ENCODE peak calls at places on chromosomes 13 and 19, in ten cellular contexts. C is H1; P is stomach; N is CD8-positive, alpha-beta memory T cell; Y is pancreas; O is hepatocyte; K is prostate gland; B is cardiac muscle cell; V is choroid plexus epithelial cell; H is upper lobe of right lung. U is an unnamed sample.

GRCh38 chr19:34096020-34096915 is 76.0 kb upstream of the LSM14A start:
- DNase-seq in V (peak), O (peak), P (no peak), K (peak), B (peak), N (no peak), Y (no peak), C (no peak), H (no peak), U (no peak)

GRCh38 chr19:47157455-47158321 is 27.1 kb downstream of the SAE1 start:
- DNase-seq in K (peak), C (peak), O (peak), Y (no peak), V (peak), P (peak), H (no peak), N (no peak), B (peak), U (no peak)

GRCh38 chr19:19463348-19464117 is 51.8 kb downstream of the TSSK6 start:
- DNase-seq in H (no peak), N (no peak), B (no peak), V (peak), Y (no peak), C (no peak), K (no peak), O (no peak), P (no peak), U (peak)

GRCh38 chr19:19259741-19260140 is 13.4 kb downstream of the TM6SF2 start:
- DNase-seq in C (no peak), N (no peak), V (peak), B (no peak), P (no peak), K (no peak), Y (no peak), H (no peak), O (no peak), U (no peak)

GRCh38 chr19:34432797-34433196 is 4.6 kb downstream of the UBA2 start:
- DNase-seq in K (no peak), H (no peak), B (peak), N (no peak), V (peak), O (no peak), Y (no peak), P (no peak), C (no peak), U (no peak)

GRCh38 chr13:82436099-82436585 is 1446.1 kb downstream of the SLITRK1 start:
- DNase-seq in H (no peak), O (no peak), P (no peak), V (no peak), N (no peak), B (no peak), Y (no peak), K (no peak), C (no peak), U (no peak)

GRCh38 chr19:6476155-6476895 is 5.3 kb downstream of the DENND1C start:
- DNase-seq in P (peak), Y (peak), V (peak), K (no peak), H (peak), C (peak), N (peak), B (peak), O (peak), U (no peak)

GRCh38 chr19:18173572-18174294 is at the start of gene IFI30:
- DNase-seq in C (no peak), V (peak), N (peak), K (peak), P (peak), Y (peak), O (peak), H (peak), B (peak), U (no peak)

GRCh38 chr13:59343993-59344780 is 819.5 kb downstream of the DIAPH3 start:
- DNase-seq in O (no peak), H (no peak), N (no peak), V (no peak), C (no peak), B (no peak), K (no peak), P (no peak), Y (peak), U (no peak)

GRCh38 chr13:42968906-42969305 is 23.1 kb downstream of the EPSTI1 start:
- DNase-seq in Y (no peak), P (peak), B (no peak), C (no peak), N (no peak), K (peak), O (peak), H (peak), V (no peak), U (no peak)

GRCh38 chr13:21638319-21639282 is 32.3 kb upstream of the FGF9 start:
- DNase-seq in H (no peak), N (no peak), O (peak), V (peak), Y (no peak), K (no peak), C (no peak), B (peak), P (no peak), U (no peak)

GRCh38 chr19:17328517-17329060 is 6.1 kb downstream of the ANO8 start:
- DNase-seq in B (no peak), C (no peak), N (peak), H (no peak), K (no peak), P (no peak), O (peak), V (no peak), Y (no peak), U (no peak)

GRCh38 chr19:4575978-4576933 is 16.8 kb upstream of the SEMA6B start:
- DNase-seq in O (peak), N (peak), H (peak), K (peak), Y (peak), V (peak), P (peak), C (no peak), B (peak), U (no peak)

GRCh38 chr19:4305253-4305612 is 835 bp downstream of the FSD1 start:
- DNase-seq in C (no peak), N (no peak), V (no peak), B (no peak), P (no peak), Y (no peak), K (no peak), O (no peak), H (no peak), U (no peak)

GRCh38 chr19:30555788-30556110 is 183.6 kb downstream of the ZNF536 start:
- DNase-seq in H (no peak), N (no peak), P (no peak), Y (no peak), V (no peak), O (no peak), B (no peak), C (no peak), K (no peak), U (no peak)

GRCh38 chr13:79404361-79404760 is 1.7 kb downstream of the RBM26 start:
- DNase-seq in N (no peak), Y (no peak), V (no peak), H (no peak), P (no peak), K (no peak), B (no peak), O (no peak), C (no peak), U (no peak)

GRCh38 chr13:20566424-20566916 is 487 bp upstream of the IFT88 start:
- DNase-seq in Y (no peak), B (no peak), K (peak), C (peak), V (no peak), P (no peak), O (peak), H (no peak), N (no peak), U (peak)

GRCh38 chr19:23055501-23055900 is 52.5 kb upstream of the ZNF728 start:
- DNase-seq in O (no peak), P (no peak), H (no peak), N (no peak), Y (no peak), V (no peak), C (no peak), K (no peak), B (no peak), U (no peak)

GRCh38 chr13:48631441-48631840 is 22.3 kb upstream of the CYSLTR2 start:
- DNase-seq in N (no peak), O (no peak), C (no peak), B (no peak), P (no peak), Y (no peak), K (no peak), H (no peak), V (peak), U (no peak)

GRCh38 chr19:56736571-56736970 is 65.0 kb upstream of the ZNF835 start:
- DNase-seq in P (no peak), B (no peak), C (no peak), N (no peak), O (no peak), H (no peak), Y (no peak), V (no peak), K (no peak), U (no peak)

GRCh38 chr19:4368128-4368820 is 24.9 kb downstream of the MPND start:
- DNase-seq in O (no peak), Y (peak), P (no peak), V (peak), H (no peak), K (no peak), N (no peak), C (no peak), B (no peak), U (no peak)

GRCh38 chr13:67095621-67096020 is 134.5 kb downstream of the PCDH9 start:
- DNase-seq in K (no peak), C (no peak), B (no peak), O (no peak), Y (no peak), P (no peak), H (no peak), N (no peak), V (no peak), U (no peak)

GRCh38 chr19:55503447-55504251 is 15.4 kb downstream of the SSC5D start:
- DNase-seq in Y (peak), N (peak), C (peak), P (peak), V (peak), B (peak), H (peak), O (peak), K (peak), U (no peak)

GRCh38 chr19:17405250-17406038 is at the start of gene BST2:
- DNase-seq in C (no peak), K (peak), B (peak), V (peak), P (peak), Y (no peak), H (no peak), N (peak), O (peak), U (no peak)

GRCh38 chr13:67106502-67107057 is 123.6 kb downstream of the PCDH9 start:
- DNase-seq in O (no peak), V (no peak), C (no peak), P (no peak), B (no peak), H (peak), K (no peak), Y (no peak), N (no peak), U (no peak)

GRCh38 chr13:19185086-19185864 is 3.7 kb upstream of the TUBA3C start:
- DNase-seq in Y (no peak), B (no peak), N (no peak), K (peak), H (no peak), O (no peak), C (no peak), P (no peak), V (no peak), U (no peak)

GRCh38 chr13:72556945-72557344 is 170.5 kb downstream of the MZT1 start:
- DNase-seq in C (no peak), H (no peak), O (no peak), N (no peak), P (no peak), Y (no peak), K (no peak), B (no peak), V (no peak), U (no peak)

GRCh38 chr19:39145180-39145953 is 19.8 kb downstream of the PAK4 start:
- DNase-seq in Y (no peak), B (no peak), V (no peak), O (peak), C (no peak), P (no peak), K (peak), N (no peak), H (no peak), U (no peak)

GRCh38 chr19:54795763-54796162 is 7.6 kb upstream of the KIR2DL4 start:
- DNase-seq in V (no peak), H (no peak), O (no peak), Y (no peak), B (no peak), P (no peak), N (no peak), K (no peak), C (no peak), U (no peak)

GRCh38 chr19:43847884-43848283 is 20.8 kb downstream of the ZNF283 start:
- DNase-seq in K (no peak), P (no peak), H (no peak), Y (no peak), B (no peak), N (no peak), O (no peak), V (no peak), C (no peak), U (no peak)

GRCh38 chr19:43847246-43847645 is 20.1 kb downstream of the ZNF283 start:
- DNase-seq in N (no peak), Y (no peak), B (no peak), P (no peak), O (no peak), H (no peak), C (no peak), K (no peak), V (no peak), U (no peak)

DNA sequence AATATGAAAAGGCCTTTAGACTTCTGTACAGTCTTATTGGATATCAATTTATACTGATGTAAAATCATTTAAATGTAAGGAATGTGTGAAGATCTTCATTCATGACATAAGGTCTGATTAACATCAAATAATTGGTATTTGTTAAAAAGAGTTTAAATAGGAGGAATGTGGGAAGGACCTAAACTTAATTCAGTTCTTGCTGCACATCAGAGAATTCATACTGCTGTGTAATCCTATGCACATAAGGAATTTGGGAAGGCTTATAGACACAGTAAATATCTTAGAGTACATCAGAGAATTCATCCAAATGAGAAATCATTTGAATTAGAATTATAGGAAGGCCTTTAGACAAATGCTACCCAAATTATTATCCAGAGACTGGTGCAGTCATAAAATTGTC is 21.7 kb downstream of the ZNF283 start:
- DNase-seq in K (no peak), P (no peak), Y (no peak), B (no peak), N (no peak), V (no peak), C (no peak), H (no peak), O (no peak), U (no peak)
- H3K4me3 ChIP-seq in K (no peak), P (no peak), Y (no peak), B (no peak), N (no peak), V (no peak), C (no peak), H (no peak), O (no peak), U (no peak)

GRCh38 chr13:23850134-23850533 is 39.1 kb downstream of the MIPEP start:
- DNase-seq in C (no peak), P (no peak), K (no peak), O (no peak), V (no peak), N (no peak), Y (no peak), B (no peak), H (no peak), U (no peak)

GRCh38 chr13:23847545-23847944 is 41.7 kb downstream of the MIPEP start:
- DNase-seq in C (no peak), P (no peak), B (no peak), O (no peak), V (no peak), H (no peak), K (no peak), Y (no peak), N (no peak), U (no peak)

GRCh38 chr13:23848639-23849282 is 40.4 kb downstream of the MIPEP start:
- DNase-seq in P (no peak), C (no peak), N (no peak), O (no peak), K (no peak), V (no peak), Y (no peak), H (no peak), B (no peak), U (no peak)

GRCh38 chr13:23849670-23850069 is 39.5 kb downstream of the MIPEP start:
- DNase-seq in N (no peak), H (no peak), C (no peak), Y (no peak), V (no peak), P (no peak), K (no peak), B (no peak), O (no peak), U (no peak)

DNA sequence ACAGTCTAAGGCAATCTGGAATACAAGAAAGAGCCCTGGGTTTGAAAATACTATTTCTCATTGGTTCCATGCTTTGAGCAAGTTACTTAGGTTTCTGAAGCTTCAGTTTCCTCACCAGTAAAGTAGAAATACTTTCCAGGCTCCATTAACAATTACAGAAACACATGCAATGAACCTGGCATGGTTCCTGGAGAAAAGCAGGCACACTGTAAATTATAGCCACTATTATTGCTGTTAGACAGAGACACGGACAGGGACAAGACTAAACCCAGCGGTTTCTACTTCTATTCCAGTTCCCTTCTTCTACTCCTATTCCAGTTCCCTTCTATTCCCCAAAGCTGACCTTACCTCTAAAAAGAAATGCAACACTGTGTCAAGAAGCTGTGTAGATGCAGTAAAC is 41.2 kb downstream of the MIPEP start:
- DNase-seq in V (no peak), H (no peak), O (no peak), N (no peak), Y (no peak), C (no peak), K (no peak), P (no peak), B (no peak), U (no peak)
- H3K4me3 ChIP-seq in V (no peak), H (no peak), O (no peak), N (no peak), Y (no peak), C (no peak), K (no peak), P (no peak), B (no peak), U (no peak)

GRCh38 chr19:3189702-3190469 is 4.2 kb downstream of the NCLN start:
- DNase-seq in O (no peak), N (no peak), K (no peak), P (no peak), V (no peak), Y (peak), B (no peak), H (no peak), C (no peak), U (no peak)

GRCh38 chr19:3186891-3187661 is 1.3 kb downstream of the NCLN start:
- DNase-seq in P (no peak), C (no peak), N (no peak), O (no peak), B (no peak), H (no peak), V (no peak), K (no peak), Y (no peak), U (no peak)

GRCh38 chr19:3188627-3189596 is 3.2 kb downstream of the NCLN start:
- DNase-seq in H (peak), C (no peak), P (no peak), V (no peak), B (no peak), Y (no peak), K (no peak), O (no peak), N (no peak), U (no peak)

GRCh38 chr19:3186377-3186688 is 603 bp downstream of the NCLN start:
- DNase-seq in B (peak), N (no peak), K (no peak), C (no peak), H (peak), Y (no peak), P (no peak), V (no peak), O (peak), U (no peak)

DNA sequence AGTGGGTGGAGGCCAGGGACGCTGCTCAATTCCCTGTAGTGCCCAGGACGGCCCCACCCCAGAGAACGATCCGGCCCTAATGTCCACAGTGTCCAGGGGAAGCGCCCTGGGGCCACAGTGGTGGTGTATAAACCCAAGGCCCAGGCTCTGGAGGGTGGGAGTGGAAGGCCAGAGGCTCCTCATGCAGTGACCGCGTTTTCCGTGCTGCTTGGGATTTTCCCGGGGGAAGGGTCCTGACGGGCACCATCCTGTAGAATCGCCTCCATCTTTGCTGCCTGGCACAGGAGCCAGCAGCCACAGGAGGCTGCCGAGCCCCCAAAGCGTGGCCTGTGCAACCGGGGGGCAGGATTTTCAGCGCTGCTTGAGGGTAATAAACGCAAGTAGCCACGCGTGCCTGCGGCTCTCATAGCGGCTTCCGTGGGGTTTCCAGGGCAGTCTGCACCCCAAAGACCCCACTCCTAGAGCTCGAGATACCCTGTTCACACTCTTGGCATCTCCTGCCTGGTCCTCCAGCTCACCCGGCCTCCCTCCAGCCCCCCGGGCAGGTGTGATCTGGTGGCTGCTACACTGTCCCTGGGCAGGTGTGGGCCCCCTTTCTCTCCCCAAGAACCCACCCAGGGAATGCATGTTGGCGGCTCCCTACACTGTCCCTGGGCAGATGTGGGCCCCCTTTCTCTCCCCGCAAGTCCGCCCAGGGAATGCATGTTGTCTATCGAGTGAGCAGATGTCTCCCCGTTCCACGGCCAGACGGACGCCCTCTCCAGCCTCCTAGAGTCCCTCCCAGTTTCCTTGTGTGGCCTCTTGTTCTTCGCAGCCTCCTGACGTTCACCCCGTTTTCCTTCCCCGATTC is 2.2 kb downstream of the NCLN start:
- DNase-seq in B (no peak), P (no peak), Y (no peak), C (no peak), O (no peak), K (no peak), N (no peak), V (no peak), H (no peak), U (no peak)
- H3K4me3 ChIP-seq in B (no peak), P (peak), Y (no peak), C (no peak), O (no peak), K (no peak), N (no peak), V (no peak), H (no peak), U (no peak)

DNA sequence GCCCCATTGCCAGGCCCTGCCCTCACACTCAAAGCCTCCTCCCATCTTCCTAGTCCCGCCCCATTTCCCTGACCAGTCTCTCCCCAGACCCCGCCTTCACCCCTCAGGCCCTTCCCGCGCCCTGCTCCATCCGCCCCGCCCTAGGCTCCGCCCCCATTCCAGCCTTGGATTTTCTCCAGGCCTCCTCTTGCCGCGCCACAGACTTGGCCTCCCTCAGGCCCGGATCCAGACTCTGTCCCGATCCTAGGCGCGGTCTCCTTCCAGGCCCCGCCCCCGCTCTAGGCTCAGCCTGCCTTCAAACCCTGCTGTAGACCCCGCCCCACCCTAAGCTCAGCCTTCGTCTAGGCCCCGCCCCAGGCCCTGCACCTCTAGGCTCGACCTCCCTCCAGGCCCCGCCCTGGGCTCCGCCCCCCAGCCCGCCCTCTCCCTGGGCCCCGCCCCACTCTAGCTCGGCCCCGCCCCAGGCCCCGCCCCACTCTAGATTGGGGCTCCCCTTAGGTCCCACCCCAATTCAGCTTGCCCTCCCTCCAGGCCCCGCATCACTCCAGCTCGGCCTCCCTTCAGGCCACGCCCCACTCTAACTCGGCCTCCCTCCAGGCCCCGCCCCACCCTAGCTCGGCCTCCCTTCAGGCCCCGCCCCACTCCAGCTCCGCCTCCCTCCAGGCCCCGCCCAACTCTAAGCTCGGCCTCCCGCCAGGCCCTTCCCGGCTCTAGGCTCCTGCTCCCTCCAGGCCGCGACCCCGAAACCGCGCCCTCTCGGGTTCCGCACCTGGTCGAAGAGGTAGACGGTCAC is 18.5 kb downstream of the LMTK3 start:
- DNase-seq in B (peak), H (peak), N (peak), O (peak), P (peak), C (peak), V (peak), K (peak), Y (peak), U (peak)
- H3K4me3 ChIP-seq in B (peak), H (peak), N (no peak), O (peak), P (peak), C (peak), V (peak), K (peak), Y (no peak), U (peak)

U was measured in AG09309.